ENCODE peak calls at places on chromosomes 6 and 20, in four cellular contexts. V is H1, B is tibial nerve, S is hepatocyte. G is an unnamed sample.
A peak's percentile ranks its signal among the peaks of the same experiment; 100 is the strongest.

GRCh38 chr20:37968726-37969401 is 64.4 kb downstream of the TTI1 start:
- DNase-seq in V (peak; percentile 51), B (no peak), S (no peak), G (peak; percentile 92)

GRCh38 chr6:14384175-14384949 is 266.8 kb downstream of the CD83 start:
- DNase-seq in V (no peak), B (no peak), S (no peak), G (no peak)

GRCh38 chr6:138432063-138432356 is 28.0 kb downstream of the HEBP2 start:
- DNase-seq in V (no peak), B (no peak), S (no peak), G (no peak)

GRCh38 chr6:139370047-139370706 is 4.3 kb downstream of the CITED2 start:
- DNase-seq in V (no peak), S (peak; percentile 62), B (no peak), G (peak; percentile 74)

GRCh38 chr20:34703573-34704176 is 469 bp upstream of the TP53INP2 start:
- DNase-seq in V (no peak), B (no peak), S (peak; percentile 83), G (peak; percentile 46)

GRCh38 chr6:75201901-75202672 is 3.8 kb downstream of the COL12A1 start:
- DNase-seq in V (peak; percentile 76), B (peak; percentile 46), S (peak; percentile 57), G (no peak)

GRCh38 chr20:62818592-62819493 is 2.0 kb downstream of the COL9A3 start:
- DNase-seq in B (peak; percentile 68), V (no peak), S (peak; percentile 78), G (peak; percentile 99)

GRCh38 chr6:73854998-73855718 is 159.2 kb downstream of the CD109 start:
- DNase-seq in B (no peak), V (no peak), S (peak; percentile 78), G (peak; percentile 43)

GRCh38 chr6:133432021-133432989 is 191.1 kb downstream of the EYA4 start:
- DNase-seq in S (no peak), B (no peak), V (no peak), G (peak; percentile 97)

GRCh38 chr6:135159531-135159930 is 21.6 kb upstream of the MYB start:
- DNase-seq in S (no peak), B (no peak), V (no peak), G (no peak)

GRCh38 chr6:11398451-11399326 is 138.9 kb upstream of the TMEM170B start:
- DNase-seq in V (no peak), B (no peak), S (peak; percentile 50), G (no peak)

GRCh38 chr6:65289491-65289890 is 417.5 kb downstream of the EYS start:
- DNase-seq in V (no peak), S (no peak), B (no peak), G (no peak)

GRCh38 chr20:32019156-32019510 is 8.9 kb downstream of the CCM2L start:
- DNase-seq in V (peak; percentile 79), S (peak; percentile 72), B (no peak), G (peak; percentile 67)

GRCh38 chr20:61422636-61423425 is 170.8 kb downstream of the CDH4 start:
- DNase-seq in V (peak; percentile 62), B (no peak), S (peak; percentile 44), G (no peak)

GRCh38 chr20:4435210-4435609 is 286.5 kb upstream of the PRND start:
- DNase-seq in B (no peak), S (no peak), V (no peak), G (no peak)

GRCh38 chr20:7113577-7114466 is 346.3 kb downstream of the BMP2 start:
- DNase-seq in V (peak; percentile 64), B (no peak), S (peak; percentile 73), G (peak; percentile 30)

GRCh38 chr20:10922941-10923340 is 249.1 kb upstream of the JAG1 start:
- DNase-seq in S (peak; percentile 71), V (no peak), B (no peak), G (peak; percentile 34)

GRCh38 chr6:16690244-16691142 is 70.8 kb downstream of the ATXN1 start:
- DNase-seq in V (no peak), S (no peak), B (no peak), G (no peak)

GRCh38 chr20:25014816-25015215 is 22.3 kb upstream of the APMAP start:
- DNase-seq in V (no peak), S (no peak), B (no peak), G (no peak)

GRCh38 chr6:28486988-28487742 is 28.4 kb downstream of the GPX6 start:
- DNase-seq in V (no peak), B (no peak), S (no peak), G (no peak)

GRCh38 chr6:28489366-28490190 is 26.0 kb downstream of the GPX6 start:
- DNase-seq in V (peak; percentile 82), B (no peak), S (peak; percentile 94), G (no peak)

GRCh38 chr6:28490191-28490890 is 25.3 kb downstream of the GPX6 start:
- DNase-seq in V (no peak), B (no peak), S (peak; percentile 56), G (no peak)

GRCh38 chr6:28486533-28486932 is 29.1 kb downstream of the GPX6 start:
- DNase-seq in V (no peak), B (no peak), S (no peak), G (no peak)

DNA sequence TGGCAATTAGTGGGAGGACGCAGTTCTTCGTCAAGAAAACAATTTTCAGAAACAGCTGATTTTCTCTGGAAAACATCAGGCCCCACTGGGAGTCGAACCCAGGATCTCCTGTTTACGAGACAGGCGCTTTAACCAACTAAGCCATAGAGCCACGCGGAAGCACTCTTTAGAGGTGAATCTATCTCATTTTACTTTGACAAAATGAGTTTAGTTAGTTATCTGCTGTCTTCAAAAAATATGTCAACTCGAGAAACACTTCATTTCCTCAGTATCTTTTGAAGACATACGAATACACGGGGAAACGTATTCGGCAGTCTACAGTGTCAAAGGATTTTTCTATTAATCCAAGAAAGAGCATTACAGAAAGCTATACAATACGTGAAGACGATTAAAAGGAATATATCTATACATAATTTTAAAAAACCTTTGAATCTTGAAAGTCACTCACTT is 26.7 kb downstream of the GPX6 start:
- DNase-seq in V (peak; percentile 72), S (peak; percentile 71), B (no peak), G (peak; percentile 23)
- H3K4me3 ChIP-seq in V (peak overlapping the region; percentile 79), S (peak overlapping the region; percentile 23), B (peak overlapping the region; percentile 40), G (peak overlapping the region; percentile 22)

DNA sequence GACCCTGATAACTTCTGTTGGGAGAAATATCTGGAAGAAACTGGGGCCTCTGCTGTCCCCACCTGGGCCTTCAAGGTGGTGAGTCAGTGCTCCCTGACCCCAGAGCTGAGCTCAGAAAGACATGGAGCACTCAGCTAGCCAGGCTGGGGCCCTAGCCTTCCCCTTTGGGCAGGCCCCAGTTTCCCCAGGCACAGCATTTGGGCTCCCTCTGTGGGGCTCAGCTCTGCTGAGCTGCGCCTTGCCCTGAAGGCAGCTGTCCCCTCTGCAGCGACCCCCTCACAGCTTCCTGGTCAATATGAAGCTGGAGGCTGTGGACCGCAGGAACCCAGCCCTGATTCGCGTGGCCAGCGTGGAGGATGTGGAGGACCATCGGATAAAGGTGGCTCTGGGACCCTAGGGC is 24.8 kb upstream of the SGK2 start:
- DNase-seq in V (no peak), S (no peak), B (no peak), G (no peak)
- H3K36me3 ChIP-seq in V (peaks cover 4% of the 10 kb centered on the region), S (no peaks in the 10 kb centered on the region), B (peaks cover 48% of the 10 kb centered on the region), G (no peaks in the 10 kb centered on the region)

DNA sequence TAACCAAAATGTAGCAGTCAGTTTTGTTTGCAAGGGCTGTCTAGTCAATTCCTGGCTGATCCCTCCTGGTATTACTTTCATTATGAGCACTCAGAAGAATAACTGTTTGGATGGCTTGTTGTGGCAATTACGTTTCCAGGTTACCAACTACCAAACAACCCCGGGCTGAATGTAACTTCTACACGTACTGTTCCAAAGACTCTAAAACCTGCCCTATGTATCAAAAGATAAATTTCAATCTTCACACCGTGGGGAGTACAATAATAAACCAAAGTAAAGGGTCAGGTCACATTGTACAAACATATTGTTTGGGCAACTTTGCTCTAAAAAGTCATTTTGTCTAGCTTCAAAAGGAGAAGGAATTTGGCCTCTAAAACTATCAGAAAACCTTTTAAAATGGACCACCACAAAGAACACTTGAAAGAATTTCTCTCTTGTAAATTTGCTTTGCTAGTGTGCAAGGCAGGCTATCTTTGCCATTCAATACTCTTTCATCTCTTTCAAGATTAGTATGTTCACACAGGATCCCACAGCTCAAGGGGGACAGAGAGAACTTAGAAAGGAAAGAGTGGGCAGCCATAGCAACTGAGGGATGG is 27.6 kb downstream of the DCDC2 start:
- DNase-seq in V (no peak), S (peak; percentile 14), B (no peak), G (no peak)
- H3K27ac ChIP-seq in V (no peak overlapping the region), S (peak overlapping the region; percentile 5), B (no peak overlapping the region), G (no peak overlapping the region)

GRCh38 chr20:13996265-13996664 is 949 bp downstream of the MACROD2 start:
- DNase-seq in B (no peak), S (peak; percentile 21), V (no peak), G (no peak)
- H3K4me3 ChIP-seq in B (peak overlapping the region; percentile 46), S (peak overlapping the region; percentile 90), V (peak overlapping the region; percentile 63), G (no peak overlapping the region)

G was measured in SJCRH30.